ENCODE peak calls at places on chromosomes 13 and 19, in seven cellular contexts. One of them, this sample, is unnamed.

GRCh38 chr19:10450853-10451609 is 30.7 kb downstream of the PDE4A start:
- DNase-seq in tibial artery: no peak
- DNase-seq in mucosa of descending colon: peak; percentile 94
- DNase-seq in CD4-positive, alpha-beta T cell: no peak
- DNase-seq in BJ: no peak
- DNase-seq in cardiac fibroblast: no peak
- DNase-seq in suprapubic skin: no peak
- DNase-seq in this sample: no peak

GRCh38 chr19:33098023-33098652 is 17.2 kb downstream of the GPATCH1 start:
- DNase-seq in tibial artery: no peak
- DNase-seq in mucosa of descending colon: peak; percentile 62
- DNase-seq in CD4-positive, alpha-beta T cell: no peak
- DNase-seq in BJ: no peak
- DNase-seq in cardiac fibroblast: peak; percentile 25
- DNase-seq in suprapubic skin: no peak
- DNase-seq in this sample: no peak

GRCh38 chr13:73039201-73040108 is 19.4 kb upstream of the KLF5 start:
- DNase-seq in tibial artery: no peak
- DNase-seq in mucosa of descending colon: no peak
- DNase-seq in CD4-positive, alpha-beta T cell: no peak
- DNase-seq in BJ: no peak
- DNase-seq in cardiac fibroblast: no peak
- DNase-seq in suprapubic skin: no peak
- DNase-seq in this sample: no peak

GRCh38 chr19:43784251-43784980 is 3.6 kb upstream of the KCNN4 start:
- DNase-seq in tibial artery: no peak
- DNase-seq in mucosa of descending colon: peak; percentile 81
- DNase-seq in CD4-positive, alpha-beta T cell: no peak
- DNase-seq in BJ: no peak
- DNase-seq in cardiac fibroblast: peak; percentile 84
- DNase-seq in suprapubic skin: no peak
- DNase-seq in this sample: no peak

GRCh38 chr13:46113596-46113995 is 8.8 kb upstream of the CPB2 start:
- DNase-seq in tibial artery: no peak
- DNase-seq in mucosa of descending colon: no peak
- DNase-seq in CD4-positive, alpha-beta T cell: no peak
- DNase-seq in BJ: no peak
- DNase-seq in cardiac fibroblast: peak; percentile 9
- DNase-seq in suprapubic skin: no peak
- DNase-seq in this sample: no peak

GRCh38 chr19:17103177-17103576 is 27.6 kb downstream of the MYO9B start:
- DNase-seq in tibial artery: no peak
- DNase-seq in mucosa of descending colon: no peak
- DNase-seq in CD4-positive, alpha-beta T cell: no peak
- DNase-seq in BJ: no peak
- DNase-seq in cardiac fibroblast: peak; percentile 68
- DNase-seq in suprapubic skin: no peak
- DNase-seq in this sample: no peak

GRCh38 chr19:43316591-43317319 is 36.7 kb upstream of the CD177 start:
- DNase-seq in tibial artery: no peak
- DNase-seq in mucosa of descending colon: no peak
- DNase-seq in CD4-positive, alpha-beta T cell: no peak
- DNase-seq in BJ: no peak
- DNase-seq in cardiac fibroblast: peak; percentile 68
- DNase-seq in suprapubic skin: no peak
- DNase-seq in this sample: no peak

GRCh38 chr19:12833418-12833746 is 997 bp downstream of the RTBDN start:
- DNase-seq in tibial artery: no peak
- DNase-seq in mucosa of descending colon: no peak
- DNase-seq in CD4-positive, alpha-beta T cell: no peak
- DNase-seq in BJ: no peak
- DNase-seq in cardiac fibroblast: no peak
- DNase-seq in suprapubic skin: no peak
- DNase-seq in this sample: no peak

GRCh38 chr13:42996584-42996983 is 4.5 kb upstream of the EPSTI1 start:
- DNase-seq in tibial artery: no peak
- DNase-seq in mucosa of descending colon: no peak
- DNase-seq in CD4-positive, alpha-beta T cell: no peak
- DNase-seq in BJ: peak; percentile 74
- DNase-seq in cardiac fibroblast: peak; percentile 97
- DNase-seq in suprapubic skin: no peak
- DNase-seq in this sample: no peak

GRCh38 chr13:23321534-23322241 is 111.8 kb downstream of the SACS start:
- DNase-seq in tibial artery: peak; percentile 64
- DNase-seq in mucosa of descending colon: no peak
- DNase-seq in CD4-positive, alpha-beta T cell: no peak
- DNase-seq in BJ: peak; percentile 81
- DNase-seq in cardiac fibroblast: peak; percentile 98
- DNase-seq in suprapubic skin: peak; percentile 71
- DNase-seq in this sample: no peak

GRCh38 chr13:79030513-79030912 is 371.6 kb upstream of the OBI1 start:
- DNase-seq in tibial artery: no peak
- DNase-seq in mucosa of descending colon: no peak
- DNase-seq in CD4-positive, alpha-beta T cell: no peak
- DNase-seq in BJ: no peak
- DNase-seq in cardiac fibroblast: no peak
- DNase-seq in suprapubic skin: no peak
- DNase-seq in this sample: no peak

GRCh38 chr13:113815151-113816058 is 48.5 kb downstream of the GAS6 start:
- DNase-seq in tibial artery: no peak
- DNase-seq in mucosa of descending colon: no peak
- DNase-seq in CD4-positive, alpha-beta T cell: no peak
- DNase-seq in BJ: no peak
- DNase-seq in cardiac fibroblast: no peak
- DNase-seq in suprapubic skin: no peak
- DNase-seq in this sample: no peak

GRCh38 chr19:489418-490196 is 6.7 kb upstream of the MADCAM1 start:
- DNase-seq in tibial artery: no peak
- DNase-seq in mucosa of descending colon: no peak
- DNase-seq in CD4-positive, alpha-beta T cell: no peak
- DNase-seq in BJ: no peak
- DNase-seq in cardiac fibroblast: peak; percentile 48
- DNase-seq in suprapubic skin: no peak
- DNase-seq in this sample: peak; percentile 93

GRCh38 chr19:45920458-45920857 is 5.9 kb upstream of the NANOS2 start:
- DNase-seq in tibial artery: no peak
- DNase-seq in mucosa of descending colon: peak; percentile 9
- DNase-seq in CD4-positive, alpha-beta T cell: no peak
- DNase-seq in BJ: no peak
- DNase-seq in cardiac fibroblast: no peak
- DNase-seq in suprapubic skin: no peak
- DNase-seq in this sample: no peak

GRCh38 chr13:73133536-73133935 is 74.7 kb downstream of the KLF5 start:
- DNase-seq in tibial artery: no peak
- DNase-seq in mucosa of descending colon: no peak
- DNase-seq in CD4-positive, alpha-beta T cell: no peak
- DNase-seq in BJ: no peak
- DNase-seq in cardiac fibroblast: peak; percentile 14
- DNase-seq in suprapubic skin: no peak
- DNase-seq in this sample: no peak

GRCh38 chr13:45662122-45662521 is 40.0 kb upstream of the CBY2 start:
- DNase-seq in tibial artery: no peak
- DNase-seq in mucosa of descending colon: no peak
- DNase-seq in CD4-positive, alpha-beta T cell: no peak
- DNase-seq in BJ: no peak
- DNase-seq in cardiac fibroblast: no peak
- DNase-seq in suprapubic skin: no peak
- DNase-seq in this sample: no peak

GRCh38 chr13:31161583-31162150 is at the start of gene HSPH1:
- DNase-seq in tibial artery: peak; percentile 98
- DNase-seq in mucosa of descending colon: peak; percentile 99
- DNase-seq in CD4-positive, alpha-beta T cell: peak; percentile 96
- DNase-seq in BJ: peak; percentile 85
- DNase-seq in cardiac fibroblast: peak; percentile 99
- DNase-seq in suprapubic skin: peak; percentile 99
- DNase-seq in this sample: peak; percentile 99
- TF ChIP-seq CTCF in tibial artery: peak; percentile 8
- TF ChIP-seq CTCF in mucosa of descending colon: peak; percentile 15
- TF ChIP-seq CTCF in CD4-positive, alpha-beta T cell: peak; percentile 13
- TF ChIP-seq CTCF in BJ: peak; percentile 30
- TF ChIP-seq CTCF in cardiac fibroblast: no peak
- TF ChIP-seq CTCF in suprapubic skin: no peak
- TF ChIP-seq CTCF in this sample: peak; percentile 59

GRCh38 chr19:49530708-49531107 is 2.9 kb downstream of the RCN3 start:
- DNase-seq in tibial artery: no peak
- DNase-seq in mucosa of descending colon: no peak
- DNase-seq in CD4-positive, alpha-beta T cell: no peak
- DNase-seq in BJ: no peak
- DNase-seq in cardiac fibroblast: no peak
- DNase-seq in suprapubic skin: no peak
- DNase-seq in this sample: no peak

GRCh38 chr19:49536921-49537462 is 9.2 kb downstream of the RCN3 start:
- DNase-seq in tibial artery: no peak
- DNase-seq in mucosa of descending colon: no peak
- DNase-seq in CD4-positive, alpha-beta T cell: no peak
- DNase-seq in BJ: no peak
- DNase-seq in cardiac fibroblast: no peak
- DNase-seq in suprapubic skin: no peak
- DNase-seq in this sample: no peak

GRCh38 chr19:49534632-49535385 is 7.0 kb downstream of the RCN3 start:
- DNase-seq in tibial artery: no peak
- DNase-seq in mucosa of descending colon: no peak
- DNase-seq in CD4-positive, alpha-beta T cell: no peak
- DNase-seq in BJ: no peak
- DNase-seq in cardiac fibroblast: no peak
- DNase-seq in suprapubic skin: no peak
- DNase-seq in this sample: no peak

GRCh38 chr19:49538643-49539042 is 10.8 kb downstream of the RCN3 start:
- DNase-seq in tibial artery: no peak
- DNase-seq in mucosa of descending colon: no peak
- DNase-seq in CD4-positive, alpha-beta T cell: no peak
- DNase-seq in BJ: no peak
- DNase-seq in cardiac fibroblast: no peak
- DNase-seq in suprapubic skin: no peak
- DNase-seq in this sample: no peak

DNA sequence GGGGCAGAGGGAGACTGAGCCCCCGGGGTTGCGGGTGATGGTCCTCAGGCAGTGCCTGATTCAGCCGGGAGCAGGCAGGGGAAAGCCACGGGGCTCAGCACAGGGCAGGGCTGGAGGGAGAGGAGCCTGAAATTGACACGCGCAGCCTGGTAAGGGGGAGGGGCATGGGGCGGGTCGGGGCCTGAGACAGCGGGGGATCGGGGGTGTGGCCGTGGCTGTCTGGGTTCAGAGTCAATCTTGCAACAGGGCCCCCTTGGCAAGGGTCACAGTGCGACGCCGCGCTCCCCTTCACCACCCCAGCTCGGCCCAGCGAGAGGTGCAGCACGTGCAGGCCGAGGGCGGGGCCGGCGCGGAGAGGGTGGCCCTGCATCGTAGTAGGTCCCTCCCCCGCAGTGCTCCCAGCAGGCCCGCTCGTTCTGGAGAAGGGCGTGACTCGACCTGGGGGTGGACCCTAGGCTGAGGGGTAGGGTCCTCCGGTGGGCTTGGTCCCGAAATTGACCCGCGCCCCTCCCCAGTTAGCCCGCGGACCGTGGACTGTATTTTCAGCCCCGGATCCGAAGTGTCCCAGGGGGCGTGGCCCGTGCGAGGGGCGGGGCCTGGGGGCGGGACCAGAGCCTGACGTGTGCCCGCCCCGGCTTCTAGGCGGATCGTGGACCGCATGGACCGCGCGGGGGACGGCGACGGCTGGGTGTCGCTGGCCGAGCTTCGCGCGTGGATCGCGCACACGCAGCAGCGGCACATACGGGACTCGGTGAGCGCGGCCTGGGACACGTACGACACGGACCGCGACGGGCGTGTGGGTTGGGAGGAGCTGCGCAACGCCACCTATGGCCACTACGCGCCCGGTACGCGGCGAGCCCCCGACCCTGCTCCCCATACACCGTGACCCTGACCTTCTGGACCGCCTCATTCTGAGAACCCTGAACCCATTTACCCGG is 6.0 kb downstream of the RCN3 start:
- DNase-seq in tibial artery: peak; percentile 78
- DNase-seq in mucosa of descending colon: peak; percentile 79
- DNase-seq in CD4-positive, alpha-beta T cell: peak; percentile 86
- DNase-seq in BJ: no peak
- DNase-seq in cardiac fibroblast: peak; percentile 50
- DNase-seq in suprapubic skin: peak; percentile 88
- DNase-seq in this sample: peak; percentile 93
- TF ChIP-seq CTCF in tibial artery: peak; percentile 21
- TF ChIP-seq CTCF in mucosa of descending colon: no peak
- TF ChIP-seq CTCF in CD4-positive, alpha-beta T cell: peak; percentile 38
- TF ChIP-seq CTCF in BJ: peak; percentile 31
- TF ChIP-seq CTCF in cardiac fibroblast: no peak
- TF ChIP-seq CTCF in suprapubic skin: no peak
- TF ChIP-seq CTCF in this sample: peak; percentile 54

DNA sequence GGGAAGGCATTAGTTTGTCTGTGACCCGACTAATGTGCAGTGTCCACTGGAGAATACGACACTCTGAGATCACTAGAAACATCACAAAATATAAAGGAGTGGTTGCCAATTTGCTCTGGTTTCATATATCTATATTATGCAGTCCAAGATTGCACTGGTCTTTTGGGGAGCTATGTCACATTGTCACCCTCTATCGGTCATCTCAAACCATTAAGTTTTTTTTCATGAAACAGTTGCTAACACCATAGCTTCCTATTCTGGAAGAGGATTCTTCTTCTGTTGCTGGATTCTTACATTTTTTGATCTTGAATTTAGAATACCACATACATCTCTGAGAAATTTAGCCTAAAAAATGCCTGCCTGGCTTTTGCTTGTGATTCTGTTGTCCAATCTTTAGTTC is 168.6 kb downstream of the LACC1 start:
- DNase-seq in tibial artery: no peak
- DNase-seq in mucosa of descending colon: no peak
- DNase-seq in CD4-positive, alpha-beta T cell: no peak
- DNase-seq in BJ: no peak
- DNase-seq in cardiac fibroblast: peak; percentile 35
- DNase-seq in suprapubic skin: no peak
- DNase-seq in this sample: no peak
- TF ChIP-seq CTCF in tibial artery: no peak
- TF ChIP-seq CTCF in mucosa of descending colon: no peak
- TF ChIP-seq CTCF in CD4-positive, alpha-beta T cell: no peak
- TF ChIP-seq CTCF in BJ: no peak
- TF ChIP-seq CTCF in cardiac fibroblast: peak; percentile 23
- TF ChIP-seq CTCF in suprapubic skin: no peak
- TF ChIP-seq CTCF in this sample: peak; percentile 52

GRCh38 chr13:21850013-21851006 is 179.4 kb downstream of the FGF9 start:
- DNase-seq in tibial artery: no peak
- DNase-seq in mucosa of descending colon: no peak
- DNase-seq in CD4-positive, alpha-beta T cell: no peak
- DNase-seq in BJ: no peak
- DNase-seq in cardiac fibroblast: no peak
- DNase-seq in suprapubic skin: no peak
- DNase-seq in this sample: no peak

GRCh38 chr13:21846605-21847004 is 175.7 kb downstream of the FGF9 start:
- DNase-seq in tibial artery: no peak
- DNase-seq in mucosa of descending colon: no peak
- DNase-seq in CD4-positive, alpha-beta T cell: no peak
- DNase-seq in BJ: no peak
- DNase-seq in cardiac fibroblast: no peak
- DNase-seq in suprapubic skin: no peak
- DNase-seq in this sample: no peak

GRCh38 chr13:21852043-21852442 is 181.2 kb downstream of the FGF9 start:
- DNase-seq in tibial artery: no peak
- DNase-seq in mucosa of descending colon: no peak
- DNase-seq in CD4-positive, alpha-beta T cell: no peak
- DNase-seq in BJ: no peak
- DNase-seq in cardiac fibroblast: no peak
- DNase-seq in suprapubic skin: no peak
- DNase-seq in this sample: no peak

GRCh38 chr13:21853779-21854178 is 182.9 kb downstream of the FGF9 start:
- DNase-seq in tibial artery: no peak
- DNase-seq in mucosa of descending colon: no peak
- DNase-seq in CD4-positive, alpha-beta T cell: no peak
- DNase-seq in BJ: no peak
- DNase-seq in cardiac fibroblast: no peak
- DNase-seq in suprapubic skin: no peak
- DNase-seq in this sample: no peak

GRCh38 chr13:21849323-21849722 is 178.4 kb downstream of the FGF9 start:
- DNase-seq in tibial artery: no peak
- DNase-seq in mucosa of descending colon: no peak
- DNase-seq in CD4-positive, alpha-beta T cell: no peak
- DNase-seq in BJ: no peak
- DNase-seq in cardiac fibroblast: peak; percentile 2
- DNase-seq in suprapubic skin: no peak
- DNase-seq in this sample: no peak
- TF ChIP-seq CTCF in tibial artery: peak; percentile 53
- TF ChIP-seq CTCF in mucosa of descending colon: no peak
- TF ChIP-seq CTCF in CD4-positive, alpha-beta T cell: peak; percentile 74
- TF ChIP-seq CTCF in BJ: peak; percentile 41
- TF ChIP-seq CTCF in cardiac fibroblast: peak; percentile 11
- TF ChIP-seq CTCF in suprapubic skin: no peak
- TF ChIP-seq CTCF in this sample: peak; percentile 78

This sample was measured in chondrocyte.